ENCODE peak calls at places on chromosomes 3 and 15, in four cellular contexts. One of them, this sample, is unnamed.

GRCh38 chr15:59792359-59792758 is 103.2 kb upstream of the BNIP2 start:
- DNase-seq in H1: no peak
- DNase-seq in GM12878: no peak
- DNase-seq in HepG2: no peak
- DNase-seq in this sample: no peak

GRCh38 chr3:181723568-181724431 is 12.1 kb downstream of the SOX2 start:
- DNase-seq in H1: peak; percentile 62
- DNase-seq in GM12878: no peak
- DNase-seq in HepG2: no peak
- DNase-seq in this sample: no peak

GRCh38 chr15:90901799-90902655 is 1.1 kb upstream of the MAN2A2 start:
- DNase-seq in H1: peak; percentile 86
- DNase-seq in GM12878: peak; percentile 59
- DNase-seq in HepG2: peak; percentile 64
- DNase-seq in this sample: peak; percentile 92

GRCh38 chr15:83207622-83208356 is at the start of gene HDGFL3:
- DNase-seq in H1: peak; percentile 85
- DNase-seq in GM12878: no peak
- DNase-seq in HepG2: no peak
- DNase-seq in this sample: peak; percentile 62

GRCh38 chr3:128617270-128617556 is 33.4 kb downstream of the RPN1 start:
- DNase-seq in H1: no peak
- DNase-seq in GM12878: no peak
- DNase-seq in HepG2: no peak
- DNase-seq in this sample: no peak

GRCh38 chr15:34584321-34584668 is 844 bp upstream of the GOLGA8B start:
- DNase-seq in H1: no peak
- DNase-seq in GM12878: no peak
- DNase-seq in HepG2: no peak
- DNase-seq in this sample: no peak

GRCh38 chr3:48180021-48180420 is 8.2 kb downstream of the CDC25A start:
- DNase-seq in H1: no peak
- DNase-seq in GM12878: no peak
- DNase-seq in HepG2: no peak
- DNase-seq in this sample: no peak

GRCh38 chr3:134249442-134249841 is 1.2 kb downstream of the RYK start:
- DNase-seq in H1: no peak
- DNase-seq in GM12878: no peak
- DNase-seq in HepG2: no peak
- DNase-seq in this sample: no peak

GRCh38 chr15:78438595-78439285 is 724 bp downstream of the IREB2 start:
- DNase-seq in H1: no peak
- DNase-seq in GM12878: no peak
- DNase-seq in HepG2: peak; percentile 60
- DNase-seq in this sample: peak; percentile 48

GRCh38 chr3:3461317-3461716 is 281.8 kb upstream of the CRBN start:
- DNase-seq in H1: no peak
- DNase-seq in GM12878: no peak
- DNase-seq in HepG2: no peak
- DNase-seq in this sample: no peak

GRCh38 chr15:43204016-43204901 is 16.6 kb downstream of the EPB42 start:
- DNase-seq in H1: peak; percentile 67
- DNase-seq in GM12878: no peak
- DNase-seq in HepG2: peak; percentile 53
- DNase-seq in this sample: peak; percentile 63

GRCh38 chr3:198107840-198108734 is 148.1 kb downstream of the LMLN start:
- DNase-seq in H1: no peak
- DNase-seq in GM12878: no peak
- DNase-seq in HepG2: no peak
- DNase-seq in this sample: peak; percentile 52

GRCh38 chr3:134380249-134380648 is 6.0 kb upstream of the AMOTL2 start:
- DNase-seq in H1: no peak
- DNase-seq in GM12878: no peak
- DNase-seq in HepG2: no peak
- DNase-seq in this sample: no peak

GRCh38 chr15:33293619-33294309 is 17.0 kb upstream of the RYR3 start:
- DNase-seq in H1: no peak
- DNase-seq in GM12878: no peak
- DNase-seq in HepG2: no peak
- DNase-seq in this sample: no peak

GRCh38 chr3:8573342-8573926 is 71.2 kb downstream of the SSUH2 start:
- DNase-seq in H1: no peak
- DNase-seq in GM12878: no peak
- DNase-seq in HepG2: no peak
- DNase-seq in this sample: no peak

GRCh38 chr15:45677797-45678196 is 43.0 kb downstream of the SQOR start:
- DNase-seq in H1: no peak
- DNase-seq in GM12878: no peak
- DNase-seq in HepG2: no peak
- DNase-seq in this sample: no peak

GRCh38 chr15:43872416-43873020 is 45.7 kb downstream of the WDR76 start:
- DNase-seq in H1: peak; percentile 60
- DNase-seq in GM12878: peak; percentile 4
- DNase-seq in HepG2: peak; percentile 57
- DNase-seq in this sample: peak; percentile 57

GRCh38 chr3:186151077-186151971 is 42.4 kb upstream of the ETV5 start:
- DNase-seq in H1: no peak
- DNase-seq in GM12878: peak; percentile 21
- DNase-seq in HepG2: no peak
- DNase-seq in this sample: no peak

GRCh38 chr3:81689617-81690016 is 71.8 kb downstream of the GBE1 start:
- DNase-seq in H1: no peak
- DNase-seq in GM12878: no peak
- DNase-seq in HepG2: no peak
- DNase-seq in this sample: no peak

GRCh38 chr3:25971736-25972135 is 181.8 kb downstream of the OXSM start:
- DNase-seq in H1: no peak
- DNase-seq in GM12878: no peak
- DNase-seq in HepG2: no peak
- DNase-seq in this sample: no peak

GRCh38 chr3:52498134-52499054 is 3.3 kb downstream of the STAB1 start:
- DNase-seq in H1: no peak
- DNase-seq in GM12878: no peak
- DNase-seq in HepG2: no peak
- DNase-seq in this sample: peak; percentile 21

GRCh38 chr15:65906396-65906795 is 37.1 kb downstream of the RAB11A start:
- DNase-seq in H1: peak; percentile 28
- DNase-seq in GM12878: no peak
- DNase-seq in HepG2: no peak
- DNase-seq in this sample: no peak

GRCh38 chr3:42270561-42270960 is 4.6 kb upstream of the CCK start:
- DNase-seq in H1: no peak
- DNase-seq in GM12878: no peak
- DNase-seq in HepG2: no peak
- DNase-seq in this sample: no peak

GRCh38 chr15:63018639-63019038 is 23.9 kb upstream of the TPM1 start:
- DNase-seq in H1: no peak
- DNase-seq in GM12878: no peak
- DNase-seq in HepG2: no peak
- DNase-seq in this sample: no peak

GRCh38 chr3:60363817-60364216 is 887.4 kb downstream of the FHIT start:
- DNase-seq in H1: no peak
- DNase-seq in GM12878: no peak
- DNase-seq in HepG2: no peak
- DNase-seq in this sample: no peak

GRCh38 chr3:147688868-147689267 is 279.7 kb downstream of the ZIC1 start:
- DNase-seq in H1: no peak
- DNase-seq in GM12878: no peak
- DNase-seq in HepG2: no peak
- DNase-seq in this sample: no peak

GRCh38 chr3:155292693-155293092 is 790 bp downstream of the STRIT1 start:
- DNase-seq in H1: no peak
- DNase-seq in GM12878: no peak
- DNase-seq in HepG2: no peak
- DNase-seq in this sample: no peak

GRCh38 chr3:12681586-12682371 is 17.9 kb upstream of the RAF1 start:
- DNase-seq in H1: no peak
- DNase-seq in GM12878: no peak
- DNase-seq in HepG2: no peak
- DNase-seq in this sample: no peak

GRCh38 chr3:120344349-120344748 is 4.8 kb downstream of the LRRC58 start:
- DNase-seq in H1: no peak
- DNase-seq in GM12878: no peak
- DNase-seq in HepG2: peak; percentile 52
- DNase-seq in this sample: no peak

GRCh38 chr15:65660927-65661326 is 39.2 kb downstream of the SLC24A1 start:
- DNase-seq in H1: no peak
- DNase-seq in GM12878: no peak
- DNase-seq in HepG2: no peak
- DNase-seq in this sample: no peak

GRCh38 chr3:10467904-10468610 is 37.3 kb downstream of the ATP2B2 start:
- DNase-seq in H1: no peak
- DNase-seq in GM12878: no peak
- DNase-seq in HepG2: no peak
- DNase-seq in this sample: no peak

GRCh38 chr15:66935121-66935520 is 130.3 kb upstream of the SMAD3 start:
- DNase-seq in H1: no peak
- DNase-seq in GM12878: no peak
- DNase-seq in HepG2: no peak
- DNase-seq in this sample: no peak

GRCh38 chr3:8492744-8493511 is 8.7 kb upstream of the LMCD1 start:
- DNase-seq in H1: no peak
- DNase-seq in GM12878: no peak
- DNase-seq in HepG2: no peak
- DNase-seq in this sample: no peak

GRCh38 chr3:36796896-36797295 is 32.5 kb upstream of the DCLK3 start:
- DNase-seq in H1: no peak
- DNase-seq in GM12878: no peak
- DNase-seq in HepG2: no peak
- DNase-seq in this sample: no peak

GRCh38 chr15:28952666-28953491 is 67.1 kb downstream of the APBA2 start:
- DNase-seq in H1: peak; percentile 26
- DNase-seq in GM12878: no peak
- DNase-seq in HepG2: no peak
- DNase-seq in this sample: no peak

GRCh38 chr3:31102196-31102879 is 207.9 kb upstream of the GADL1 start:
- DNase-seq in H1: no peak
- DNase-seq in GM12878: no peak
- DNase-seq in HepG2: no peak
- DNase-seq in this sample: no peak

GRCh38 chr3:122982202-122983185 is 45.1 kb downstream of the SEMA5B start:
- DNase-seq in H1: no peak
- DNase-seq in GM12878: no peak
- DNase-seq in HepG2: peak; percentile 5
- DNase-seq in this sample: peak; percentile 20
- TF ChIP-seq TAF1 in H1: no peak
- TF ChIP-seq TAF1 in GM12878: no peak
- TF ChIP-seq TAF1 in HepG2: no peak
- TF ChIP-seq TAF1 in this sample: no peak

GRCh38 chr3:124033360-124034015 is 41.6 kb upstream of the ROPN1 start:
- DNase-seq in H1: peak; percentile 71
- DNase-seq in GM12878: no peak
- DNase-seq in HepG2: no peak
- DNase-seq in this sample: no peak
- TF ChIP-seq EZH2 in H1: no peak
- TF ChIP-seq EZH2 in GM12878: no peak
- TF ChIP-seq EZH2 in HepG2: peak; percentile 52
- TF ChIP-seq EZH2 in this sample: no peak

DNA sequence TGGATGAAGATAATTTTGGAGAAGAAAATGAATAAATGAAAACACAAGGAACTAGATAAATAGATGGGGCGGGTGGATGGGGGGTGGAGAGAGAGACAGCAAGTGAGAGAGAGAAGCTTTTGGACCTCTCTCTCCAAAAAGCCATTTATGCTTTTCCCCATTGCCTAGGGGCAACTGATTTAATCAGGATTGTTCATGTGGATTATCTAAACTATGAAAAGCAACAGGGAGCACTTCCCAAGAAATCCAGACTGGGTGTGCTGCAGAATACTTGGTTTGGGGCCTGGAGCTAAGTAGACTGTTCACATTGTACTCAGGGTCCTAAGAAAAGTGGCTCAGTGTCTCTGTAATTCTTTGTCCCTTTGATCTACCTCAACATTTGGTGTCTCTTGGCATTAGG is 367.0 kb downstream of the TIGIT start:
- DNase-seq in H1: no peak
- DNase-seq in GM12878: no peak
- DNase-seq in HepG2: no peak
- DNase-seq in this sample: no peak
- TF ChIP-seq TAF1 in H1: no peak
- TF ChIP-seq TAF1 in GM12878: no peak
- TF ChIP-seq TAF1 in HepG2: no peak
- TF ChIP-seq TAF1 in this sample: no peak

GRCh38 chr15:76058714-76059319 is 968 bp upstream of the TMEM266 start:
- DNase-seq in H1: no peak
- DNase-seq in GM12878: peak; percentile 19
- DNase-seq in HepG2: peak; percentile 15
- DNase-seq in this sample: peak; percentile 35

GRCh38 chr15:76061700-76062099 is 1.9 kb downstream of the TMEM266 start:
- DNase-seq in H1: no peak
- DNase-seq in GM12878: no peak
- DNase-seq in HepG2: no peak
- DNase-seq in this sample: no peak

GRCh38 chr15:76059320-76060097 is at the start of gene TMEM266:
- DNase-seq in H1: peak; percentile 77
- DNase-seq in GM12878: no peak
- DNase-seq in HepG2: no peak
- DNase-seq in this sample: peak; percentile 94

GRCh38 chr15:76062282-76062681 is 2.5 kb downstream of the TMEM266 start:
- DNase-seq in H1: no peak
- DNase-seq in GM12878: no peak
- DNase-seq in HepG2: no peak
- DNase-seq in this sample: no peak

GRCh38 chr15:76060098-76060989 is 559 bp downstream of the TMEM266 start:
- DNase-seq in H1: no peak
- DNase-seq in GM12878: peak; percentile 34
- DNase-seq in HepG2: no peak
- DNase-seq in this sample: no peak
- TF ChIP-seq EZH2 in H1: no peak
- TF ChIP-seq EZH2 in GM12878: no peak
- TF ChIP-seq EZH2 in HepG2: no peak
- TF ChIP-seq EZH2 in this sample: no peak